ENCODE peak calls at places on chromosomes 3 and 15, in four cellular contexts. L, P, Z and N are unnamed samples.

GRCh38 chr3:71585891-71586809 is 2.6 kb upstream of the FOXP1 start:
- DNase-seq in L (peak; percentile 47), P (peak; percentile 12), Z (no peak), N (peak; percentile 42)

GRCh38 chr15:36653851-36654250 is 74.4 kb downstream of the CDIN1 start:
- DNase-seq in L (no peak), Z (no peak), P (no peak), N (no peak)

GRCh38 chr3:178419078-178419477 is 117.2 kb upstream of the KCNMB2 start:
- DNase-seq in P (no peak), L (no peak), Z (no peak), N (no peak)

GRCh38 chr15:71802770-71803169 is 7.6 kb upstream of the NR2E3 start:
- DNase-seq in P (peak; percentile 49), Z (no peak), L (peak; percentile 64), N (no peak)

GRCh38 chr3:195907730-195908438 is 467 bp downstream of the TNK2 start:
- DNase-seq in Z (peak; percentile 57), P (peak; percentile 69), L (peak; percentile 65), N (no peak)

GRCh38 chr15:30992465-30992864 is 1.0 kb upstream of the MTMR10 start:
- DNase-seq in P (no peak), Z (no peak), L (no peak), N (no peak)

GRCh38 chr3:55527381-55527780 is 40.3 kb upstream of the WNT5A start:
- DNase-seq in Z (no peak), P (no peak), L (no peak), N (no peak)

GRCh38 chr3:169094204-169094603 is 569.3 kb downstream of the MECOM start:
- DNase-seq in L (no peak), P (no peak), Z (no peak), N (no peak)

GRCh38 chr3:185423178-185423577 is 60.2 kb downstream of the MAP3K13 start:
- DNase-seq in P (no peak), Z (no peak), L (no peak), N (no peak)

GRCh38 chr3:183278479-183279088 is 25.5 kb downstream of the B3GNT5 start:
- DNase-seq in Z (no peak), L (no peak), P (no peak), N (no peak)

GRCh38 chr15:90159213-90159612 is 41.9 kb upstream of the SEMA4B start:
- DNase-seq in P (no peak), L (no peak), Z (no peak), N (no peak)

GRCh38 chr3:105747056-105747455 is 121.8 kb downstream of the CBLB start:
- DNase-seq in Z (no peak), P (no peak), L (no peak), N (no peak)

GRCh38 chr3:120634539-120634938 is 38.4 kb downstream of the NDUFB4 start:
- DNase-seq in P (no peak), Z (no peak), L (no peak), N (no peak)

GRCh38 chr15:83053151-83053550 is 13.9 kb downstream of the BTBD1 start:
- DNase-seq in L (no peak), Z (no peak), P (no peak), N (no peak)

GRCh38 chr15:44712108-44713005 is 1.0 kb downstream of the B2M start:
- DNase-seq in P (peak; percentile 68), L (peak; percentile 84), Z (peak; percentile 67), N (peak; percentile 86)

GRCh38 chr3:128813003-128813564 is 66.3 kb upstream of the ACAD9 start:
- DNase-seq in P (no peak), Z (no peak), L (no peak), N (no peak)

GRCh38 chr3:190116551-190117067 is 4.1 kb downstream of the P3H2 start:
- DNase-seq in P (no peak), L (no peak), Z (no peak), N (no peak)

GRCh38 chr3:172367205-172368105 is 80.8 kb downstream of the GHSR start:
- DNase-seq in Z (no peak), L (no peak), P (no peak), N (no peak)

GRCh38 chr3:159832024-159832423 is 156.6 kb upstream of the IL12A start:
- DNase-seq in P (no peak), Z (no peak), L (no peak), N (peak; percentile 82)

GRCh38 chr3:42655331-42655888 is 1.9 kb downstream of the ZBTB47 start:
- DNase-seq in Z (peak; percentile 72), P (no peak), L (no peak), N (no peak)

GRCh38 chr3:128188958-128189357 is 35.7 kb downstream of the EEFSEC start:
- DNase-seq in P (no peak), Z (no peak), L (no peak), N (no peak)

GRCh38 chr3:157533298-157533870 is 30.2 kb upstream of the VEPH1 start:
- DNase-seq in P (no peak), L (no peak), Z (no peak), N (no peak)

GRCh38 chr3:31997500-31997899 is 15.9 kb downstream of the ZNF860 start:
- DNase-seq in P (no peak), L (no peak), Z (no peak), N (no peak)

GRCh38 chr3:71710906-71711494 is 14.2 kb downstream of the EIF4E3 start:
- DNase-seq in Z (no peak), L (no peak), P (no peak), N (peak; percentile 50)

GRCh38 chr3:28050895-28051294 is 190.5 kb upstream of the CMC1 start:
- DNase-seq in L (no peak), Z (no peak), P (peak; percentile 63), N (no peak)

GRCh38 chr15:26888761-26889160 is 21.9 kb downstream of the GABRA5 start:
- DNase-seq in Z (no peak), L (no peak), P (no peak), N (no peak)

GRCh38 chr15:68252925-68253534 is 23.5 kb upstream of the CLN6 start:
- DNase-seq in L (peak; percentile 57), Z (no peak), P (peak; percentile 29), N (peak; percentile 79)

GRCh38 chr3:105608623-105609022 is 241.9 kb downstream of the ALCAM start:
- DNase-seq in L (no peak), Z (no peak), P (no peak), N (no peak)

GRCh38 chr3:160140756-160141155 is 84.5 kb upstream of the C3orf80 start:
- DNase-seq in P (peak; percentile 54), L (no peak), Z (no peak), N (no peak)

GRCh38 chr15:38217181-38217580 is 35.5 kb upstream of the SPRED1 start:
- DNase-seq in Z (no peak), P (no peak), L (no peak), N (peak; percentile 78)

GRCh38 chr3:171086914-171087313 is 60.4 kb upstream of the SLC2A2 start:
- DNase-seq in Z (no peak), P (no peak), L (no peak), N (no peak)